ENCODE peak calls at places on chromosomes 11 and 22, in seven cellular contexts. N is cardiac muscle cell; P is lung; D is CD4-positive, CD25-positive, alpha-beta regulatory T cell; M is trophoblast cell; O is esophagus squamous epithelium; Z is tibial nerve. A is an unnamed sample.

GRCh38 chr11:18012314-18012905 is 437 bp downstream of the SERGEF start:
- DNase-seq in P (peak; percentile 29), N (peak; percentile 14), D (peak; percentile 30), Z (peak; percentile 8), O (no peak), M (peak; percentile 45), A (no peak)

GRCh38 chr11:126341760-126342161 is 13.7 kb upstream of the ST3GAL4 start:
- DNase-seq in O (no peak), N (peak; percentile 71), Z (no peak), D (no peak), P (no peak), M (no peak), A (peak; percentile 58)

GRCh38 chr11:59625703-59626102 is 10.1 kb upstream of the OSBP start:
- DNase-seq in N (no peak), P (no peak), M (no peak), Z (no peak), D (no peak), O (no peak), A (no peak)

GRCh38 chr11:76119779-76120178 is 86.5 kb downstream of the WNT11 start:
- DNase-seq in P (no peak), N (no peak), D (no peak), Z (no peak), M (no peak), O (no peak), A (no peak)

GRCh38 chr11:89161949-89162348 is 15.7 kb upstream of the TYR start:
- DNase-seq in N (no peak), P (no peak), Z (no peak), D (no peak), O (no peak), M (no peak), A (no peak)

GRCh38 chr11:128342511-128343133 is 244.7 kb downstream of the ETS1 start:
- DNase-seq in Z (no peak), M (no peak), P (peak; percentile 74), N (peak; percentile 65), O (no peak), D (no peak), A (no peak)

GRCh38 chr11:31805629-31806185 is 5.4 kb downstream of the PAX6 start:
- DNase-seq in M (no peak), P (no peak), O (no peak), N (no peak), Z (peak; percentile 2), D (no peak), A (no peak)

GRCh38 chr11:1918436-1919315 is 827 bp upstream of the TNNT3 start:
- DNase-seq in D (no peak), O (no peak), Z (no peak), P (no peak), N (no peak), M (no peak), A (no peak)

GRCh38 chr11:131354251-131354701 is 16.1 kb upstream of the NTM start:
- DNase-seq in P (no peak), N (peak; percentile 76), M (no peak), D (no peak), Z (no peak), O (no peak), A (no peak)

GRCh38 chr11:63804259-63804658 is 9.0 kb upstream of the SPINDOC start:
- DNase-seq in Z (no peak), N (no peak), O (no peak), D (no peak), P (no peak), M (peak; percentile 50), A (no peak)

GRCh38 chr11:78179459-78180071 is 8.9 kb downstream of the KCTD21 start:
- DNase-seq in O (no peak), N (no peak), P (no peak), M (peak; percentile 17), Z (no peak), D (no peak), A (no peak)

GRCh38 chr11:16785520-16786128 is 47.2 kb downstream of the C11orf58 start:
- DNase-seq in O (no peak), N (peak; percentile 87), D (peak; percentile 35), P (peak; percentile 58), Z (peak; percentile 78), M (peak; percentile 81), A (peak; percentile 50)

GRCh38 chr11:12359761-12360160 is 17.6 kb upstream of the PARVA start:
- DNase-seq in P (no peak), O (no peak), N (no peak), Z (no peak), D (no peak), M (no peak), A (no peak)

GRCh38 chr11:65611028-65611757 is 2.8 kb downstream of the MAP3K11 start:
- DNase-seq in M (peak; percentile 13), O (no peak), N (peak; percentile 54), D (no peak), Z (no peak), P (peak; percentile 62), A (no peak)

GRCh38 chr11:64571410-64572091 is 19.5 kb upstream of the SLC22A12 start:
- DNase-seq in O (no peak), M (peak; percentile 82), P (no peak), Z (no peak), D (no peak), N (peak; percentile 29), A (no peak)

GRCh38 chr11:9396752-9397151 is 12.3 kb downstream of the IPO7 start:
- DNase-seq in Z (no peak), M (no peak), N (no peak), O (no peak), D (no peak), P (no peak), A (no peak)

GRCh38 chr22:50262460-50262911 is 1.0 kb upstream of the MAPK12 start:
- DNase-seq in D (no peak), Z (no peak), O (no peak), P (no peak), N (no peak), M (no peak), A (no peak)

GRCh38 chr11:75635009-75635909 is 33.6 kb downstream of the MAP6 start:
- DNase-seq in O (no peak), P (no peak), N (peak; percentile 75), D (no peak), Z (peak; percentile 10), M (no peak), A (no peak)

GRCh38 chr11:71076021-71076420 is 176.4 kb downstream of the SHANK2 start:
- DNase-seq in M (no peak), O (no peak), P (no peak), Z (no peak), N (no peak), D (no peak), A (no peak)

GRCh38 chr11:129695543-129696308 is 119.9 kb upstream of the TMEM45B start:
- DNase-seq in M (peak; percentile 72), N (peak; percentile 38), O (no peak), P (peak; percentile 69), Z (no peak), D (peak; percentile 59), A (peak; percentile 65)

GRCh38 chr11:19338375-19338774 is 97.6 kb upstream of the E2F8 start:
- DNase-seq in M (no peak), N (no peak), Z (no peak), D (no peak), O (no peak), P (no peak), A (no peak)

GRCh38 chr11:19345848-19346681 is 105.3 kb upstream of the E2F8 start:
- DNase-seq in N (peak; percentile 34), Z (no peak), O (no peak), D (no peak), P (no peak), M (no peak), A (no peak)

GRCh38 chr11:19345519-19345847 is 104.7 kb upstream of the E2F8 start:
- DNase-seq in O (no peak), Z (no peak), P (no peak), M (no peak), D (no peak), N (peak; percentile 20), A (no peak)

GRCh38 chr11:19344661-19345518 is 104.1 kb upstream of the E2F8 start:
- DNase-seq in N (peak; percentile 65), D (no peak), O (no peak), P (no peak), Z (no peak), M (peak; percentile 59), A (peak; percentile 54)

GRCh38 chr11:19342036-19342435 is 101.3 kb upstream of the E2F8 start:
- DNase-seq in D (no peak), O (no peak), Z (no peak), M (no peak), P (no peak), N (no peak), A (no peak)
- H3K27me3 ChIP-seq in D (peaks cover 21% of the 10 kb centered on the region), O (peaks cover 19% of the 10 kb centered on the region), Z (no peaks in the 10 kb centered on the region), M (peaks cover 31% of the 10 kb centered on the region), P (peaks cover 12% of the 10 kb centered on the region), N (peaks cover 95% of the 10 kb centered on the region), A (peaks cover 30% of the 10 kb centered on the region)

GRCh38 chr11:43558556-43559127 is 121.9 kb upstream of the HSD17B12 start:
- DNase-seq in D (no peak), Z (no peak), P (no peak), N (no peak), M (no peak), O (no peak), A (no peak)
- H3K27me3 ChIP-seq in D (peaks cover 23% of the 10 kb centered on the region), Z (no peaks in the 10 kb centered on the region), P (no peaks in the 10 kb centered on the region), N (no peaks in the 10 kb centered on the region), M (peaks cover 6% of the 10 kb centered on the region), O (no peaks in the 10 kb centered on the region), A (no peaks in the 10 kb centered on the region)

DNA sequence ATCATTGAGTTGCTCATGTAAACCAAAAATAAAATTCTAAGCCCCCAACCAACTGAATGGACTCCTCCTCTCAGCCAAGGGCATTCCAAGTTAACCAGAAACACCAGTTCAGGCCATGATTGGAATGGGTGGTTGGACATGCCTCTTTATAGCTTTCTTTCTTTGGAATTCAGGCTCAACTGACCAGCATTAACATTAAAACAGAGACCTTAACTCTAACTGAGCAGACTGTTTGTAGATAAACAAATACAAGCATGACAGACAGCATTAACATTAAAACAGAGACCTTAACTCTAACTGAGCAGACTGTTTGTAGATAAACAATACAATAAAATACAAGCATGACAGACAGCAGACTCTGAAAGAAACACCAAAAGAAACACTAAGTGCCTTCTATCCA is 278.2 kb downstream of the DLG2 start:
- DNase-seq in N (no peak), O (no peak), M (no peak), P (no peak), Z (no peak), D (no peak), A (no peak)
- H3K27me3 ChIP-seq in N (no peaks in the 10 kb centered on the region), O (no peaks in the 10 kb centered on the region), M (no peaks in the 10 kb centered on the region), P (no peaks in the 10 kb centered on the region), Z (no peaks in the 10 kb centered on the region), D (no peaks in the 10 kb centered on the region), A (no peaks in the 10 kb centered on the region)

DNA sequence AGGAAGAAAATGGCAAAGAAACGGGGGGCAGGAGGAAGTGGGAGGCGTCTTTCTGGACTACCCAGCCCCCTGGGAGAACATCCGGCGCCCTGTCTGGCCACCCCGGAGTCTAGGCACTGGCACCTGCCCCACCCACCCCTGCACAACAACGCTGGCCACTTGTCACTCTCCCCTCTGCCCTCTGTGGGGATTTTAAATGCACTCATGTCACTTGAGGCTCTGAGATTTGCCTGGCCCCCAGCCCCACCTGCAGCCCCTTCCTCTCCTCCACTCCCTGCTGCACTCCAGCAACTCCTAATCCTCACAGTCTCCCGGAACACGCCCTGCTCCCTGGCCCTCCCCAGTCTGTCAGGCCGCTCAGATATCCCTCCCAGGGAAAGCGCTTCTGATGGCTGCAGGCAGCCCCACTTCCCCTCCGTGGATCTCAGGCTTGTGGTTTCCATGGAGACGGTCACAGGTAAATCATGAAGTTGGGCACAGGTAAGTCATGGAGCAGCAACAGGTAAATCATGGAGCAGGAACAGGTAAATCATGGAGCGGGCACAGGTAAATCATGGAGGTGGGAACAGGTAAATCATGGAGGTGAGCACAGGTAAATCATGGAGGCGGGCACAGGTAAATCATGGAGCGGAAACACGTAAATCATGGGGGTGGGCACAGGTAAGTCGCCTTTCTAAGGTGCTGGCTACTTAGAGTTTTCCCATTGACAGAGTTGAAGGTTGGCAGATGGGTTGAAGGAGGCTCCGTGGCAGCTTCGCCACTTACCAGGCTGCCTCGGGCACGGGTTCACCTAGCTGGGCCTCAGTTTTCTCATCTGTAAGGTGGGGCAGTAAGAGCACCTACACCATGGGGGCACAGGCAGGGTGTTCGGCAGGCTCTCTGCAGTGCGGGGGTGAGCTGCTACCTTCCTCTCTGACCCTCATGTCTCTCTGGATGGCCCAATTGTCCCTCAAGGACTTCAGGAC is 79.0 kb upstream of the SHISAL1 start:
- DNase-seq in M (no peak), Z (no peak), P (no peak), O (no peak), N (no peak), D (no peak), A (peak; percentile 4)
- H3K27me3 ChIP-seq in M (no peaks in the 10 kb centered on the region), Z (no peaks in the 10 kb centered on the region), P (no peaks in the 10 kb centered on the region), O (no peaks in the 10 kb centered on the region), N (no peaks in the 10 kb centered on the region), D (peaks cover 2% of the 10 kb centered on the region), A (no peaks in the 10 kb centered on the region)